ENCODE peak calls at places on chromosomes 13 and 19, in four cellular contexts. A is choroid plexus epithelial cell, P is NCI-H2081, S is T-cell. Z is an unnamed sample.

GRCh38 chr19:16051254-16052025 is 24.9 kb upstream of the TPM4 start:
- DNase-seq in A (peak; percentile 70), S (no peak), P (no peak), Z (peak; percentile 33)

GRCh38 chr13:110879482-110879881 is 35.4 kb downstream of the ANKRD10 start:
- DNase-seq in P (no peak), S (no peak), A (no peak), Z (no peak)

GRCh38 chr13:27375686-27376326 is 48.6 kb upstream of the GTF3A start:
- DNase-seq in A (peak; percentile 77), P (no peak), S (peak; percentile 19), Z (peak; percentile 80)

GRCh38 chr13:80562423-80562822 is 221.5 kb upstream of the SPRY2 start:
- DNase-seq in P (peak; percentile 53), A (no peak), S (no peak), Z (no peak)

GRCh38 chr19:50387176-50387867 is 3.2 kb downstream of the POLD1 start:
- DNase-seq in S (no peak), A (peak; percentile 52), P (no peak), Z (no peak)

GRCh38 chr19:46350758-46351159 is 3.9 kb downstream of the PPP5C start:
- DNase-seq in A (no peak), S (no peak), P (no peak), Z (no peak)

GRCh38 chr19:40387151-40387550 is 2.8 kb downstream of the HIPK4 start:
- DNase-seq in S (no peak), A (no peak), P (no peak), Z (no peak)

GRCh38 chr13:112636401-112636975 is 48.5 kb upstream of the TUBGCP3 start:
- DNase-seq in S (no peak), A (no peak), P (no peak), Z (no peak)

GRCh38 chr13:40624338-40624737 is 42.1 kb downstream of the FOXO1 start:
- DNase-seq in S (no peak), A (peak; percentile 54), P (no peak), Z (no peak)

GRCh38 chr19:40791996-40792395 is 7.0 kb upstream of the EGLN2 start:
- DNase-seq in P (no peak), A (no peak), S (no peak), Z (no peak)

GRCh38 chr19:30070970-30071632 is 129.1 kb downstream of the URI1 start:
- DNase-seq in A (no peak), P (no peak), S (no peak), Z (no peak)

GRCh38 chr19:56163097-56163496 is 12.7 kb upstream of the GALP start:
- DNase-seq in S (no peak), A (no peak), P (no peak), Z (no peak)

GRCh38 chr13:53953205-53953604 is 924.6 kb downstream of the OLFM4 start:
- DNase-seq in A (no peak), S (no peak), P (no peak), Z (peak; percentile 48)

GRCh38 chr19:5302396-5302795 is 38.2 kb downstream of the PTPRS start:
- DNase-seq in S (no peak), P (no peak), A (no peak), Z (no peak)

GRCh38 chr13:83065136-83065535 is 817.1 kb downstream of the SLITRK1 start:
- DNase-seq in S (no peak), A (peak; percentile 92), P (no peak), Z (no peak)

GRCh38 chr19:43811833-43812232 is 9.6 kb upstream of the LYPD5 start:
- DNase-seq in S (no peak), P (no peak), A (no peak), Z (no peak)

GRCh38 chr13:35791191-35791902 is 314.9 kb upstream of the MAB21L1 start:
- DNase-seq in S (no peak), A (peak; percentile 57), P (no peak), Z (no peak)

GRCh38 chr13:40562975-40563349 is 103.5 kb downstream of the FOXO1 start:
- DNase-seq in P (no peak), S (no peak), A (peak; percentile 46), Z (no peak)

GRCh38 chr19:6654347-6655310 is 15.3 kb downstream of the TNFSF14 start:
- DNase-seq in A (no peak), S (no peak), P (no peak), Z (no peak)

GRCh38 chr19:44939668-44940067 is 2.4 kb upstream of the APOC4 start:
- DNase-seq in P (no peak), A (peak; percentile 23), S (no peak), Z (no peak)

GRCh38 chr13:39245688-39246087 is 207.4 kb downstream of the NHLRC3 start:
- DNase-seq in S (no peak), P (no peak), A (no peak), Z (no peak)

GRCh38 chr13:76967031-76967430 is 18.7 kb downstream of the ACOD1 start:
- DNase-seq in A (no peak), P (no peak), S (no peak), Z (no peak)

GRCh38 chr13:25574437-25575426 is 203.0 kb downstream of the ATP8A2 start:
- DNase-seq in S (peak; percentile 56), A (peak; percentile 95), P (peak; percentile 81), Z (peak; percentile 69)

GRCh38 chr19:11418518-11419506 is at the start of gene RGL3:
- DNase-seq in A (no peak), P (peak; percentile 75), S (no peak), Z (no peak)

GRCh38 chr13:41383400-41383799 is 72.3 kb downstream of the NAA16 start:
- DNase-seq in S (no peak), P (no peak), A (peak; percentile 16), Z (no peak)

GRCh38 chr13:41025518-41025917 is 6.4 kb upstream of the ELF1 start:
- DNase-seq in A (no peak), S (no peak), P (no peak), Z (no peak)

GRCh38 chr13:97231118-97231831 is 9.1 kb downstream of the MBNL2 start:
- DNase-seq in A (no peak), S (no peak), P (no peak), Z (no peak)

GRCh38 chr19:16569609-16570320 is 2.5 kb downstream of the SLC35E1 start:
- DNase-seq in S (no peak), A (no peak), P (no peak), Z (no peak)

GRCh38 chr13:104011505-104012270 is 945.5 kb upstream of the SLC10A2 start:
- DNase-seq in S (no peak), P (no peak), A (no peak), Z (peak; percentile 52)

GRCh38 chr19:49118565-49119410 is at the start of gene C19orf73:
- DNase-seq in P (peak; percentile 95), S (peak; percentile 95), A (peak; percentile 96), Z (peak; percentile 99)

GRCh38 chr19:6868341-6868740 is 19.0 kb upstream of the ADGRE1 start:
- DNase-seq in A (no peak), P (no peak), S (no peak), Z (no peak)

GRCh38 chr13:101397742-101398141 is 18.6 kb downstream of the NALCN start:
- DNase-seq in A (peak; percentile 55), P (no peak), S (no peak), Z (no peak)

GRCh38 chr19:35040826-35041547 is 534 bp upstream of the HPN start:
- DNase-seq in S (no peak), P (no peak), A (peak; percentile 40), Z (no peak)